ENCODE peak calls at places on chromosomes 7 and 10, in eight cellular contexts. T, D, W, A, Y, S, Q and U are unnamed samples.

GRCh38 chr7:102892631-102893278 is 20.0 kb upstream of the LRRC17 start:
- DNase-seq in T (peak; percentile 60), D (no peak), W (peak; percentile 73), A (no peak), Y (peak; percentile 16), S (no peak), Q (no peak), U (no peak)

GRCh38 chr7:159155410-159155809 is 10.7 kb upstream of the VIPR2 start:
- DNase-seq in T (no peak), D (no peak), W (no peak), A (no peak), Y (no peak), S (no peak), Q (no peak), U (no peak)

GRCh38 chr10:54797636-54798395 is 3.2 kb downstream of the PCDH15 start:
- DNase-seq in T (no peak), D (no peak), W (peak; percentile 11), A (no peak), Y (peak; percentile 9), S (no peak), Q (no peak), U (no peak)

GRCh38 chr7:124914298-124914697 is 15.3 kb downstream of the POT1 start:
- DNase-seq in T (no peak), D (no peak), W (no peak), A (no peak), Y (no peak), S (no peak), Q (peak; percentile 77), U (no peak)

GRCh38 chr10:125824736-125825135 is 1.4 kb downstream of the BCCIP start:
- DNase-seq in T (no peak), D (no peak), W (peak; percentile 36), A (no peak), Y (peak; percentile 76), S (no peak), Q (no peak), U (peak; percentile 18)

GRCh38 chr10:31912898-31913847 is 15.5 kb downstream of the ARHGAP12 start:
- DNase-seq in T (peak; percentile 46), D (no peak), W (peak; percentile 33), A (no peak), Y (peak; percentile 61), S (no peak), Q (no peak), U (no peak)

GRCh38 chr7:41134242-41134872 is 568.5 kb downstream of the INHBA start:
- DNase-seq in T (peak; percentile 53), D (no peak), W (peak; percentile 24), A (peak; percentile 8), Y (peak; percentile 49), S (peak; percentile 40), Q (no peak), U (no peak)

GRCh38 chr10:85902046-85902445 is 464.5 kb downstream of the GRID1 start:
- DNase-seq in T (no peak), D (no peak), W (no peak), A (no peak), Y (no peak), S (no peak), Q (no peak), U (no peak)

GRCh38 chr10:119542357-119542989 is at the start of gene RGS10:
- DNase-seq in T (peak; percentile 70), D (peak; percentile 63), W (peak; percentile 82), A (peak; percentile 17), Y (peak; percentile 92), S (peak; percentile 54), Q (peak; percentile 86), U (peak; percentile 36)

GRCh38 chr10:79476645-79477044 is 31.2 kb upstream of the ZCCHC24 start:
- DNase-seq in T (no peak), D (no peak), W (no peak), A (no peak), Y (no peak), S (no peak), Q (no peak), U (no peak)